ENCODE peak calls at places on chromosomes 11 and 22, in four cellular contexts. One of them, this sample, is unnamed.

GRCh38 chr11:1195690-1196515 is 27.0 kb upstream of the MUC5B start:
- DNase-seq in activated CD4-positive, alpha-beta T cell treated with anti-CD3 and anti-CD28 coated beads for 48 hours: no peak
- DNase-seq in adipocyte: no peak
- DNase-seq in Right ventricle myocardium superior: peak; percentile 39
- DNase-seq in this sample: no peak

GRCh38 chr11:306645-307371 is 808 bp upstream of the IFITM2 start:
- DNase-seq in activated CD4-positive, alpha-beta T cell treated with anti-CD3 and anti-CD28 coated beads for 48 hours: no peak
- DNase-seq in adipocyte: no peak
- DNase-seq in Right ventricle myocardium superior: peak; percentile 39
- DNase-seq in this sample: no peak

GRCh38 chr22:28800308-28801041 is at the start of gene XBP1:
- DNase-seq in activated CD4-positive, alpha-beta T cell treated with anti-CD3 and anti-CD28 coated beads for 48 hours: peak; percentile 92
- DNase-seq in adipocyte: peak; percentile 98
- DNase-seq in Right ventricle myocardium superior: peak; percentile 97
- DNase-seq in this sample: peak; percentile 85

GRCh38 chr22:37318255-37319109 is 36.2 kb downstream of the CYTH4 start:
- DNase-seq in activated CD4-positive, alpha-beta T cell treated with anti-CD3 and anti-CD28 coated beads for 48 hours: no peak
- DNase-seq in adipocyte: no peak
- DNase-seq in Right ventricle myocardium superior: no peak
- DNase-seq in this sample: no peak

GRCh38 chr11:48063424-48063978 is 83.1 kb downstream of the PTPRJ start:
- DNase-seq in activated CD4-positive, alpha-beta T cell treated with anti-CD3 and anti-CD28 coated beads for 48 hours: no peak
- DNase-seq in adipocyte: peak; percentile 96
- DNase-seq in Right ventricle myocardium superior: peak; percentile 56
- DNase-seq in this sample: peak; percentile 86

GRCh38 chr11:82698576-82699352 is 34.9 kb downstream of the FAM181B start:
- DNase-seq in activated CD4-positive, alpha-beta T cell treated with anti-CD3 and anti-CD28 coated beads for 48 hours: no peak
- DNase-seq in adipocyte: no peak
- DNase-seq in Right ventricle myocardium superior: no peak
- DNase-seq in this sample: no peak

GRCh38 chr11:57345555-57346151 is 7.5 kb downstream of the P2RX3 start:
- DNase-seq in activated CD4-positive, alpha-beta T cell treated with anti-CD3 and anti-CD28 coated beads for 48 hours: peak; percentile 82
- DNase-seq in adipocyte: peak; percentile 90
- DNase-seq in Right ventricle myocardium superior: peak; percentile 64
- DNase-seq in this sample: no peak

GRCh38 chr11:131977854-131978253 is 607.4 kb downstream of the NTM start:
- DNase-seq in activated CD4-positive, alpha-beta T cell treated with anti-CD3 and anti-CD28 coated beads for 48 hours: no peak
- DNase-seq in adipocyte: peak; percentile 48
- DNase-seq in Right ventricle myocardium superior: no peak
- DNase-seq in this sample: peak; percentile 23

GRCh38 chr11:71384561-71384960 is 63.6 kb downstream of the DHCR7 start:
- DNase-seq in activated CD4-positive, alpha-beta T cell treated with anti-CD3 and anti-CD28 coated beads for 48 hours: no peak
- DNase-seq in adipocyte: no peak
- DNase-seq in Right ventricle myocardium superior: no peak
- DNase-seq in this sample: no peak

GRCh38 chr22:45918455-45919370 is 58.2 kb downstream of the WNT7B start:
- DNase-seq in activated CD4-positive, alpha-beta T cell treated with anti-CD3 and anti-CD28 coated beads for 48 hours: no peak
- DNase-seq in adipocyte: no peak
- DNase-seq in Right ventricle myocardium superior: no peak
- DNase-seq in this sample: no peak

GRCh38 chr11:18775492-18776292 is 15.9 kb downstream of the PTPN5 start:
- DNase-seq in activated CD4-positive, alpha-beta T cell treated with anti-CD3 and anti-CD28 coated beads for 48 hours: peak; percentile 85
- DNase-seq in adipocyte: peak; percentile 65
- DNase-seq in Right ventricle myocardium superior: peak; percentile 61
- DNase-seq in this sample: no peak

GRCh38 chr11:115297330-115297729 is 206.9 kb downstream of the CADM1 start:
- DNase-seq in activated CD4-positive, alpha-beta T cell treated with anti-CD3 and anti-CD28 coated beads for 48 hours: no peak
- DNase-seq in adipocyte: no peak
- DNase-seq in Right ventricle myocardium superior: no peak
- DNase-seq in this sample: no peak

GRCh38 chr11:8011981-8012444 is 24.9 kb downstream of the EIF3F start:
- DNase-seq in activated CD4-positive, alpha-beta T cell treated with anti-CD3 and anti-CD28 coated beads for 48 hours: no peak
- DNase-seq in adipocyte: peak; percentile 65
- DNase-seq in Right ventricle myocardium superior: no peak
- DNase-seq in this sample: peak; percentile 85

GRCh38 chr11:57546869-57547518 is 9.6 kb downstream of the SMTNL1 start:
- DNase-seq in activated CD4-positive, alpha-beta T cell treated with anti-CD3 and anti-CD28 coated beads for 48 hours: peak; percentile 25
- DNase-seq in adipocyte: peak; percentile 30
- DNase-seq in Right ventricle myocardium superior: no peak
- DNase-seq in this sample: no peak

GRCh38 chr11:34356918-34357645 is 728 bp downstream of the ABTB2 start:
- DNase-seq in activated CD4-positive, alpha-beta T cell treated with anti-CD3 and anti-CD28 coated beads for 48 hours: peak; percentile 58
- DNase-seq in adipocyte: peak; percentile 80
- DNase-seq in Right ventricle myocardium superior: peak; percentile 76
- DNase-seq in this sample: no peak

GRCh38 chr22:38924197-38924952 is 33.0 kb upstream of the APOBEC3A start:
- DNase-seq in activated CD4-positive, alpha-beta T cell treated with anti-CD3 and anti-CD28 coated beads for 48 hours: no peak
- DNase-seq in adipocyte: peak; percentile 95
- DNase-seq in Right ventricle myocardium superior: peak; percentile 82
- DNase-seq in this sample: peak; percentile 60

GRCh38 chr11:94776351-94777321 is 8.5 kb downstream of the AMOTL1 start:
- DNase-seq in activated CD4-positive, alpha-beta T cell treated with anti-CD3 and anti-CD28 coated beads for 48 hours: no peak
- DNase-seq in adipocyte: no peak
- DNase-seq in Right ventricle myocardium superior: no peak
- DNase-seq in this sample: peak; percentile 77

GRCh38 chr11:83157755-83158473 is 983 bp downstream of the PCF11 start:
- DNase-seq in activated CD4-positive, alpha-beta T cell treated with anti-CD3 and anti-CD28 coated beads for 48 hours: peak; percentile 66
- DNase-seq in adipocyte: peak; percentile 79
- DNase-seq in Right ventricle myocardium superior: peak; percentile 52
- DNase-seq in this sample: no peak

GRCh38 chr22:27755521-27756211 is 45.9 kb downstream of the MN1 start:
- DNase-seq in activated CD4-positive, alpha-beta T cell treated with anti-CD3 and anti-CD28 coated beads for 48 hours: no peak
- DNase-seq in adipocyte: no peak
- DNase-seq in Right ventricle myocardium superior: no peak
- DNase-seq in this sample: no peak

GRCh38 chr11:19805346-19805745 is 92.7 kb downstream of the NAV2 start:
- DNase-seq in activated CD4-positive, alpha-beta T cell treated with anti-CD3 and anti-CD28 coated beads for 48 hours: no peak
- DNase-seq in adipocyte: no peak
- DNase-seq in Right ventricle myocardium superior: no peak
- DNase-seq in this sample: no peak

GRCh38 chr11:18322818-18323570 is 627 bp downstream of the GTF2H1 start:
- DNase-seq in activated CD4-positive, alpha-beta T cell treated with anti-CD3 and anti-CD28 coated beads for 48 hours: no peak
- DNase-seq in adipocyte: no peak
- DNase-seq in Right ventricle myocardium superior: no peak
- DNase-seq in this sample: no peak

GRCh38 chr22:28783786-28784671 is 11.5 kb downstream of the CCDC117 start:
- DNase-seq in activated CD4-positive, alpha-beta T cell treated with anti-CD3 and anti-CD28 coated beads for 48 hours: no peak
- DNase-seq in adipocyte: no peak
- DNase-seq in Right ventricle myocardium superior: no peak
- DNase-seq in this sample: no peak

GRCh38 chr22:49650336-49651241 is 177.1 kb downstream of the BRD1 start:
- DNase-seq in activated CD4-positive, alpha-beta T cell treated with anti-CD3 and anti-CD28 coated beads for 48 hours: no peak
- DNase-seq in adipocyte: no peak
- DNase-seq in Right ventricle myocardium superior: peak; percentile 34
- DNase-seq in this sample: no peak

GRCh38 chr11:60857378-60858232 is 1.9 kb upstream of the PTGDR2 start:
- DNase-seq in activated CD4-positive, alpha-beta T cell treated with anti-CD3 and anti-CD28 coated beads for 48 hours: no peak
- DNase-seq in adipocyte: no peak
- DNase-seq in Right ventricle myocardium superior: no peak
- DNase-seq in this sample: no peak

GRCh38 chr11:134592391-134592990 is 180.4 kb upstream of the B3GAT1 start:
- DNase-seq in activated CD4-positive, alpha-beta T cell treated with anti-CD3 and anti-CD28 coated beads for 48 hours: peak; percentile 79
- DNase-seq in adipocyte: no peak
- DNase-seq in Right ventricle myocardium superior: no peak
- DNase-seq in this sample: no peak

GRCh38 chr11:104926771-104927470 is 28.7 kb upstream of the CASP12 start:
- DNase-seq in activated CD4-positive, alpha-beta T cell treated with anti-CD3 and anti-CD28 coated beads for 48 hours: no peak
- DNase-seq in adipocyte: no peak
- DNase-seq in Right ventricle myocardium superior: no peak
- DNase-seq in this sample: no peak

This sample was measured in skeletal muscle cell.